ENCODE peak calls at places on chromosomes 2 and 18, in seven cellular contexts. One of them, this sample, is unnamed.

GRCh38 chr2:103669579-103669978 is 907.7 kb downstream of the TMEM182 start:
- DNase-seq in spleen: no peak
- DNase-seq in amygdala: no peak
- DNase-seq in T-helper 1 cell: no peak
- DNase-seq in stimulated activated CD4-positive, alpha-beta T cell treated with anti-CD3 and anti-CD28 coated beads, Interleukin-1b, Interleukin-23, amount 100 ng/mL, for 24 hours: no peak
- DNase-seq in Panc1: no peak
- DNase-seq in iris pigment epithelial cell: peak; percentile 0
- DNase-seq in this sample: no peak

GRCh38 chr2:85888020-85888744 is 608 bp downstream of the ST3GAL5 start:
- DNase-seq in iris pigment epithelial cell: peak; percentile 38
- DNase-seq in amygdala: no peak
- DNase-seq in spleen: peak; percentile 85
- DNase-seq in stimulated activated CD4-positive, alpha-beta T cell treated with anti-CD3 and anti-CD28 coated beads, Interleukin-1b, Interleukin-23, amount 100 ng/mL, for 24 hours: peak; percentile 12
- DNase-seq in Panc1: no peak
- DNase-seq in T-helper 1 cell: no peak
- DNase-seq in this sample: no peak

GRCh38 chr2:67082813-67083212 is 314.3 kb upstream of the ETAA1 start:
- DNase-seq in amygdala: no peak
- DNase-seq in spleen: no peak
- DNase-seq in Panc1: no peak
- DNase-seq in stimulated activated CD4-positive, alpha-beta T cell treated with anti-CD3 and anti-CD28 coated beads, Interleukin-1b, Interleukin-23, amount 100 ng/mL, for 24 hours: no peak
- DNase-seq in T-helper 1 cell: no peak
- DNase-seq in iris pigment epithelial cell: no peak
- DNase-seq in this sample: no peak

GRCh38 chr2:161245237-161245505 is 63.1 kb upstream of the PSMD14 start:
- DNase-seq in amygdala: no peak
- DNase-seq in spleen: no peak
- DNase-seq in Panc1: no peak
- DNase-seq in iris pigment epithelial cell: no peak
- DNase-seq in T-helper 1 cell: no peak
- DNase-seq in stimulated activated CD4-positive, alpha-beta T cell treated with anti-CD3 and anti-CD28 coated beads, Interleukin-1b, Interleukin-23, amount 100 ng/mL, for 24 hours: no peak
- DNase-seq in this sample: no peak

GRCh38 chr18:68735498-68736343 is 20.8 kb upstream of the TMX3 start:
- DNase-seq in amygdala: no peak
- DNase-seq in spleen: no peak
- DNase-seq in stimulated activated CD4-positive, alpha-beta T cell treated with anti-CD3 and anti-CD28 coated beads, Interleukin-1b, Interleukin-23, amount 100 ng/mL, for 24 hours: no peak
- DNase-seq in Panc1: peak; percentile 38
- DNase-seq in T-helper 1 cell: no peak
- DNase-seq in iris pigment epithelial cell: peak; percentile 81
- DNase-seq in this sample: peak; percentile 75

GRCh38 chr2:203737360-203737759 is 30.9 kb downstream of the CD28 start:
- DNase-seq in T-helper 1 cell: no peak
- DNase-seq in Panc1: no peak
- DNase-seq in stimulated activated CD4-positive, alpha-beta T cell treated with anti-CD3 and anti-CD28 coated beads, Interleukin-1b, Interleukin-23, amount 100 ng/mL, for 24 hours: no peak
- DNase-seq in spleen: no peak
- DNase-seq in iris pigment epithelial cell: no peak
- DNase-seq in amygdala: no peak
- DNase-seq in this sample: no peak

GRCh38 chr18:6313427-6313826 is 101.3 kb downstream of the L3MBTL4 start:
- DNase-seq in Panc1: no peak
- DNase-seq in stimulated activated CD4-positive, alpha-beta T cell treated with anti-CD3 and anti-CD28 coated beads, Interleukin-1b, Interleukin-23, amount 100 ng/mL, for 24 hours: no peak
- DNase-seq in spleen: no peak
- DNase-seq in iris pigment epithelial cell: no peak
- DNase-seq in T-helper 1 cell: no peak
- DNase-seq in amygdala: no peak
- DNase-seq in this sample: no peak

GRCh38 chr2:16138811-16139662 is 198.7 kb downstream of the MYCN start:
- DNase-seq in iris pigment epithelial cell: no peak
- DNase-seq in amygdala: no peak
- DNase-seq in stimulated activated CD4-positive, alpha-beta T cell treated with anti-CD3 and anti-CD28 coated beads, Interleukin-1b, Interleukin-23, amount 100 ng/mL, for 24 hours: no peak
- DNase-seq in Panc1: no peak
- DNase-seq in T-helper 1 cell: no peak
- DNase-seq in spleen: no peak
- DNase-seq in this sample: no peak

GRCh38 chr2:46351388-46352141 is 54.4 kb downstream of the EPAS1 start:
- DNase-seq in Panc1: no peak
- DNase-seq in iris pigment epithelial cell: no peak
- DNase-seq in stimulated activated CD4-positive, alpha-beta T cell treated with anti-CD3 and anti-CD28 coated beads, Interleukin-1b, Interleukin-23, amount 100 ng/mL, for 24 hours: peak; percentile 68
- DNase-seq in amygdala: no peak
- DNase-seq in spleen: peak; percentile 91
- DNase-seq in T-helper 1 cell: peak; percentile 17
- DNase-seq in this sample: no peak

This sample was measured in EH.